ENCODE peak calls at places on chromosomes 13 and 19, in seven cellular contexts. One of them, this sample, is unnamed.

GRCh38 chr19:7869910-7870511 is 4.2 kb downstream of the PRR36 start:
- DNase-seq in EL: peak
- DNase-seq in stimulated activated CD4-positive, alpha-beta T cell treated with anti-CD3 and anti-CD28 coated beads, Interleukin-12 subunit alpha, Interleukin-12 subunit beta, amount 100 ng/mL, for 4 hours: peak
- DNase-seq in body of pancreas: peak
- DNase-seq in NCI-H146: no peak
- DNase-seq in AML-193: peak
- DNase-seq in retina: no peak
- DNase-seq in this sample: no peak

GRCh38 chr19:49560358-49560900 is 19.9 kb downstream of the NOSIP start:
- DNase-seq in EL: no peak
- DNase-seq in stimulated activated CD4-positive, alpha-beta T cell treated with anti-CD3 and anti-CD28 coated beads, Interleukin-12 subunit alpha, Interleukin-12 subunit beta, amount 100 ng/mL, for 4 hours: no peak
- DNase-seq in body of pancreas: peak
- DNase-seq in NCI-H146: no peak
- DNase-seq in AML-193: no peak
- DNase-seq in retina: no peak
- DNase-seq in this sample: no peak

GRCh38 chr19:40213882-40214570 is 4.2 kb downstream of the TTC9B start:
- DNase-seq in EL: no peak
- DNase-seq in stimulated activated CD4-positive, alpha-beta T cell treated with anti-CD3 and anti-CD28 coated beads, Interleukin-12 subunit alpha, Interleukin-12 subunit beta, amount 100 ng/mL, for 4 hours: no peak
- DNase-seq in body of pancreas: no peak
- DNase-seq in NCI-H146: no peak
- DNase-seq in AML-193: no peak
- DNase-seq in retina: no peak
- DNase-seq in this sample: no peak

GRCh38 chr19:55311797-55312196 is 13.3 kb downstream of the TMEM150B start:
- DNase-seq in EL: no peak
- DNase-seq in stimulated activated CD4-positive, alpha-beta T cell treated with anti-CD3 and anti-CD28 coated beads, Interleukin-12 subunit alpha, Interleukin-12 subunit beta, amount 100 ng/mL, for 4 hours: no peak
- DNase-seq in body of pancreas: no peak
- DNase-seq in NCI-H146: no peak
- DNase-seq in AML-193: no peak
- DNase-seq in retina: no peak
- DNase-seq in this sample: no peak

GRCh38 chr19:24060687-24061356 is 26.2 kb upstream of the ZNF254 start:
- DNase-seq in EL: no peak
- DNase-seq in stimulated activated CD4-positive, alpha-beta T cell treated with anti-CD3 and anti-CD28 coated beads, Interleukin-12 subunit alpha, Interleukin-12 subunit beta, amount 100 ng/mL, for 4 hours: no peak
- DNase-seq in body of pancreas: no peak
- DNase-seq in NCI-H146: no peak
- DNase-seq in AML-193: no peak
- DNase-seq in retina: no peak
- DNase-seq in this sample: no peak

GRCh38 chr19:40907968-40908735 is 26.1 kb upstream of the CYP2A7 start:
- DNase-seq in EL: no peak
- DNase-seq in stimulated activated CD4-positive, alpha-beta T cell treated with anti-CD3 and anti-CD28 coated beads, Interleukin-12 subunit alpha, Interleukin-12 subunit beta, amount 100 ng/mL, for 4 hours: peak
- DNase-seq in body of pancreas: peak
- DNase-seq in NCI-H146: no peak
- DNase-seq in AML-193: no peak
- DNase-seq in retina: no peak
- DNase-seq in this sample: peak

GRCh38 chr13:112814905-112815585 is 125.2 kb downstream of the ATP11A start:
- DNase-seq in EL: peak
- DNase-seq in stimulated activated CD4-positive, alpha-beta T cell treated with anti-CD3 and anti-CD28 coated beads, Interleukin-12 subunit alpha, Interleukin-12 subunit beta, amount 100 ng/mL, for 4 hours: no peak
- DNase-seq in body of pancreas: no peak
- DNase-seq in NCI-H146: no peak
- DNase-seq in AML-193: no peak
- DNase-seq in retina: no peak
- DNase-seq in this sample: no peak

GRCh38 chr13:113411216-113412023 is 41.9 kb downstream of the ADPRHL1 start:
- DNase-seq in EL: peak
- DNase-seq in stimulated activated CD4-positive, alpha-beta T cell treated with anti-CD3 and anti-CD28 coated beads, Interleukin-12 subunit alpha, Interleukin-12 subunit beta, amount 100 ng/mL, for 4 hours: no peak
- DNase-seq in body of pancreas: no peak
- DNase-seq in NCI-H146: no peak
- DNase-seq in AML-193: no peak
- DNase-seq in retina: no peak
- DNase-seq in this sample: no peak

GRCh38 chr13:43805071-43805468 is 18.3 kb upstream of the ENOX1 start:
- DNase-seq in EL: peak
- DNase-seq in stimulated activated CD4-positive, alpha-beta T cell treated with anti-CD3 and anti-CD28 coated beads, Interleukin-12 subunit alpha, Interleukin-12 subunit beta, amount 100 ng/mL, for 4 hours: no peak
- DNase-seq in body of pancreas: no peak
- DNase-seq in NCI-H146: peak
- DNase-seq in AML-193: no peak
- DNase-seq in retina: no peak
- DNase-seq in this sample: no peak

GRCh38 chr13:38590796-38591507 is 95.9 kb upstream of the FREM2 start:
- DNase-seq in EL: no peak
- DNase-seq in stimulated activated CD4-positive, alpha-beta T cell treated with anti-CD3 and anti-CD28 coated beads, Interleukin-12 subunit alpha, Interleukin-12 subunit beta, amount 100 ng/mL, for 4 hours: no peak
- DNase-seq in body of pancreas: no peak
- DNase-seq in NCI-H146: peak
- DNase-seq in AML-193: no peak
- DNase-seq in retina: no peak
- DNase-seq in this sample: no peak

GRCh38 chr13:111280666-111281577 is 39.5 kb upstream of the TEX29 start:
- DNase-seq in EL: peak
- DNase-seq in stimulated activated CD4-positive, alpha-beta T cell treated with anti-CD3 and anti-CD28 coated beads, Interleukin-12 subunit alpha, Interleukin-12 subunit beta, amount 100 ng/mL, for 4 hours: no peak
- DNase-seq in body of pancreas: no peak
- DNase-seq in NCI-H146: no peak
- DNase-seq in AML-193: no peak
- DNase-seq in retina: no peak
- DNase-seq in this sample: no peak

GRCh38 chr13:23928985-23929384 is 31.7 kb upstream of the C1QTNF9B start:
- DNase-seq in EL: peak
- DNase-seq in stimulated activated CD4-positive, alpha-beta T cell treated with anti-CD3 and anti-CD28 coated beads, Interleukin-12 subunit alpha, Interleukin-12 subunit beta, amount 100 ng/mL, for 4 hours: no peak
- DNase-seq in body of pancreas: no peak
- DNase-seq in NCI-H146: no peak
- DNase-seq in AML-193: no peak
- DNase-seq in retina: no peak
- DNase-seq in this sample: no peak

GRCh38 chr19:55383789-55384575 is at the start of gene TMEM238:
- DNase-seq in EL: peak
- DNase-seq in stimulated activated CD4-positive, alpha-beta T cell treated with anti-CD3 and anti-CD28 coated beads, Interleukin-12 subunit alpha, Interleukin-12 subunit beta, amount 100 ng/mL, for 4 hours: peak
- DNase-seq in body of pancreas: peak
- DNase-seq in NCI-H146: peak
- DNase-seq in AML-193: peak
- DNase-seq in retina: peak
- DNase-seq in this sample: no peak

GRCh38 chr19:1087813-1088418 is 7.3 kb downstream of the POLR2E start:
- DNase-seq in EL: no peak
- DNase-seq in stimulated activated CD4-positive, alpha-beta T cell treated with anti-CD3 and anti-CD28 coated beads, Interleukin-12 subunit alpha, Interleukin-12 subunit beta, amount 100 ng/mL, for 4 hours: no peak
- DNase-seq in body of pancreas: no peak
- DNase-seq in NCI-H146: no peak
- DNase-seq in AML-193: peak
- DNase-seq in retina: no peak
- DNase-seq in this sample: no peak

GRCh38 chr13:45416521-45417125 is 1.6 kb downstream of the SLC25A30 start:
- DNase-seq in EL: no peak
- DNase-seq in stimulated activated CD4-positive, alpha-beta T cell treated with anti-CD3 and anti-CD28 coated beads, Interleukin-12 subunit alpha, Interleukin-12 subunit beta, amount 100 ng/mL, for 4 hours: no peak
- DNase-seq in body of pancreas: no peak
- DNase-seq in NCI-H146: peak
- DNase-seq in AML-193: no peak
- DNase-seq in retina: no peak
- DNase-seq in this sample: no peak

GRCh38 chr13:39263033-39263432 is 224.8 kb downstream of the NHLRC3 start:
- DNase-seq in EL: peak
- DNase-seq in stimulated activated CD4-positive, alpha-beta T cell treated with anti-CD3 and anti-CD28 coated beads, Interleukin-12 subunit alpha, Interleukin-12 subunit beta, amount 100 ng/mL, for 4 hours: peak
- DNase-seq in body of pancreas: peak
- DNase-seq in NCI-H146: peak
- DNase-seq in AML-193: peak
- DNase-seq in retina: peak
- DNase-seq in this sample: peak

GRCh38 chr19:49157445-49158224 is at the start of gene TRPM4:
- DNase-seq in EL: peak
- DNase-seq in stimulated activated CD4-positive, alpha-beta T cell treated with anti-CD3 and anti-CD28 coated beads, Interleukin-12 subunit alpha, Interleukin-12 subunit beta, amount 100 ng/mL, for 4 hours: peak
- DNase-seq in body of pancreas: peak
- DNase-seq in NCI-H146: peak
- DNase-seq in AML-193: no peak
- DNase-seq in retina: peak
- DNase-seq in this sample: peak

GRCh38 chr19:35031072-35031881 is 1.0 kb downstream of the SCN1B start:
- DNase-seq in EL: peak
- DNase-seq in stimulated activated CD4-positive, alpha-beta T cell treated with anti-CD3 and anti-CD28 coated beads, Interleukin-12 subunit alpha, Interleukin-12 subunit beta, amount 100 ng/mL, for 4 hours: no peak
- DNase-seq in body of pancreas: no peak
- DNase-seq in NCI-H146: peak
- DNase-seq in AML-193: no peak
- DNase-seq in retina: no peak
- DNase-seq in this sample: no peak

GRCh38 chr13:112828756-112829155 is 138.9 kb downstream of the ATP11A start:
- DNase-seq in EL: no peak
- DNase-seq in stimulated activated CD4-positive, alpha-beta T cell treated with anti-CD3 and anti-CD28 coated beads, Interleukin-12 subunit alpha, Interleukin-12 subunit beta, amount 100 ng/mL, for 4 hours: no peak
- DNase-seq in body of pancreas: no peak
- DNase-seq in NCI-H146: no peak
- DNase-seq in AML-193: no peak
- DNase-seq in retina: no peak
- DNase-seq in this sample: no peak